ENCODE peak calls at places on chromosome 7, in nine cellular contexts. One of them, this sample, is unnamed.

GRCh38 chr7:22860784-22861482 is 38.3 kb upstream of the TOMM7 start:
- DNase-seq in SHP77: no peak
- DNase-seq in lower lobe of right lung: no peak
- DNase-seq in iris pigment epithelial cell: no peak
- DNase-seq in NCI-H2081: no peak
- DNase-seq in NAMALWA: peak
- DNase-seq in lung: no peak
- DNase-seq in stimulated activated naive CD8-positive, alpha-beta T cell treated with anti-CD3 and anti-CD28 coated beads, Interleukin-15, Interleukin-2, amounts not matched to agents 100 U/mL and 50 U/mL, for 24 hours: peak
- DNase-seq in cardiac muscle cell: no peak
- DNase-seq in this sample: no peak

GRCh38 chr7:141702047-141702567 is at the start of gene DENND11:
- DNase-seq in SHP77: no peak
- DNase-seq in lower lobe of right lung: peak
- DNase-seq in iris pigment epithelial cell: peak
- DNase-seq in NCI-H2081: peak
- DNase-seq in NAMALWA: peak
- DNase-seq in lung: peak
- DNase-seq in stimulated activated naive CD8-positive, alpha-beta T cell treated with anti-CD3 and anti-CD28 coated beads, Interleukin-15, Interleukin-2, amounts not matched to agents 100 U/mL and 50 U/mL, for 24 hours: peak
- DNase-seq in cardiac muscle cell: peak
- DNase-seq in this sample: peak

GRCh38 chr7:142802301-142802700 is 31.5 kb downstream of the PRSS2 start:
- DNase-seq in SHP77: no peak
- DNase-seq in lower lobe of right lung: no peak
- DNase-seq in iris pigment epithelial cell: no peak
- DNase-seq in NCI-H2081: no peak
- DNase-seq in NAMALWA: no peak
- DNase-seq in lung: no peak
- DNase-seq in stimulated activated naive CD8-positive, alpha-beta T cell treated with anti-CD3 and anti-CD28 coated beads, Interleukin-15, Interleukin-2, amounts not matched to agents 100 U/mL and 50 U/mL, for 24 hours: no peak
- DNase-seq in cardiac muscle cell: no peak
- DNase-seq in this sample: no peak

GRCh38 chr7:90723866-90724265 is 127.7 kb downstream of the CDK14 start:
- DNase-seq in SHP77: no peak
- DNase-seq in lower lobe of right lung: no peak
- DNase-seq in iris pigment epithelial cell: no peak
- DNase-seq in NCI-H2081: no peak
- DNase-seq in NAMALWA: peak
- DNase-seq in lung: no peak
- DNase-seq in stimulated activated naive CD8-positive, alpha-beta T cell treated with anti-CD3 and anti-CD28 coated beads, Interleukin-15, Interleukin-2, amounts not matched to agents 100 U/mL and 50 U/mL, for 24 hours: no peak
- DNase-seq in cardiac muscle cell: no peak
- DNase-seq in this sample: no peak

GRCh38 chr7:99693427-99694200 is 13.8 kb upstream of the CYP3A5 start:
- DNase-seq in SHP77: peak
- DNase-seq in lower lobe of right lung: peak
- DNase-seq in iris pigment epithelial cell: no peak
- DNase-seq in NCI-H2081: no peak
- DNase-seq in NAMALWA: no peak
- DNase-seq in lung: no peak
- DNase-seq in stimulated activated naive CD8-positive, alpha-beta T cell treated with anti-CD3 and anti-CD28 coated beads, Interleukin-15, Interleukin-2, amounts not matched to agents 100 U/mL and 50 U/mL, for 24 hours: no peak
- DNase-seq in cardiac muscle cell: peak
- DNase-seq in this sample: no peak

GRCh38 chr7:22111661-22112060 is 166.0 kb upstream of the CDCA7L start:
- DNase-seq in SHP77: no peak
- DNase-seq in lower lobe of right lung: no peak
- DNase-seq in iris pigment epithelial cell: no peak
- DNase-seq in NCI-H2081: no peak
- DNase-seq in NAMALWA: no peak
- DNase-seq in lung: no peak
- DNase-seq in stimulated activated naive CD8-positive, alpha-beta T cell treated with anti-CD3 and anti-CD28 coated beads, Interleukin-15, Interleukin-2, amounts not matched to agents 100 U/mL and 50 U/mL, for 24 hours: no peak
- DNase-seq in cardiac muscle cell: no peak
- DNase-seq in this sample: no peak

GRCh38 chr7:44172803-44173424 is 16.3 kb downstream of the GCK start:
- DNase-seq in SHP77: no peak
- DNase-seq in lower lobe of right lung: no peak
- DNase-seq in iris pigment epithelial cell: no peak
- DNase-seq in NCI-H2081: peak
- DNase-seq in NAMALWA: no peak
- DNase-seq in lung: no peak
- DNase-seq in stimulated activated naive CD8-positive, alpha-beta T cell treated with anti-CD3 and anti-CD28 coated beads, Interleukin-15, Interleukin-2, amounts not matched to agents 100 U/mL and 50 U/mL, for 24 hours: no peak
- DNase-seq in cardiac muscle cell: no peak
- DNase-seq in this sample: no peak

GRCh38 chr7:106058925-106059324 is 53.2 kb downstream of the SYPL1 start:
- DNase-seq in SHP77: no peak
- DNase-seq in lower lobe of right lung: no peak
- DNase-seq in iris pigment epithelial cell: no peak
- DNase-seq in NCI-H2081: no peak
- DNase-seq in NAMALWA: no peak
- DNase-seq in lung: no peak
- DNase-seq in stimulated activated naive CD8-positive, alpha-beta T cell treated with anti-CD3 and anti-CD28 coated beads, Interleukin-15, Interleukin-2, amounts not matched to agents 100 U/mL and 50 U/mL, for 24 hours: no peak
- DNase-seq in cardiac muscle cell: no peak
- DNase-seq in this sample: no peak

GRCh38 chr7:136938476-136938875 is 70.0 kb downstream of the CHRM2 start:
- DNase-seq in SHP77: no peak
- DNase-seq in lower lobe of right lung: no peak
- DNase-seq in iris pigment epithelial cell: no peak
- DNase-seq in NCI-H2081: no peak
- DNase-seq in NAMALWA: no peak
- DNase-seq in lung: no peak
- DNase-seq in stimulated activated naive CD8-positive, alpha-beta T cell treated with anti-CD3 and anti-CD28 coated beads, Interleukin-15, Interleukin-2, amounts not matched to agents 100 U/mL and 50 U/mL, for 24 hours: no peak
- DNase-seq in cardiac muscle cell: no peak
- DNase-seq in this sample: peak

GRCh38 chr7:34739651-34740300 is 81.8 kb downstream of the NPSR1 start:
- DNase-seq in SHP77: no peak
- DNase-seq in lower lobe of right lung: no peak
- DNase-seq in iris pigment epithelial cell: no peak
- DNase-seq in NCI-H2081: no peak
- DNase-seq in NAMALWA: peak
- DNase-seq in lung: no peak
- DNase-seq in stimulated activated naive CD8-positive, alpha-beta T cell treated with anti-CD3 and anti-CD28 coated beads, Interleukin-15, Interleukin-2, amounts not matched to agents 100 U/mL and 50 U/mL, for 24 hours: no peak
- DNase-seq in cardiac muscle cell: no peak
- DNase-seq in this sample: no peak

GRCh38 chr7:106282852-106283251 is 1.9 kb downstream of the NAMPT start:
- DNase-seq in SHP77: no peak
- DNase-seq in lower lobe of right lung: no peak
- DNase-seq in iris pigment epithelial cell: no peak
- DNase-seq in NCI-H2081: no peak
- DNase-seq in NAMALWA: no peak
- DNase-seq in lung: no peak
- DNase-seq in stimulated activated naive CD8-positive, alpha-beta T cell treated with anti-CD3 and anti-CD28 coated beads, Interleukin-15, Interleukin-2, amounts not matched to agents 100 U/mL and 50 U/mL, for 24 hours: no peak
- DNase-seq in cardiac muscle cell: no peak
- DNase-seq in this sample: no peak

GRCh38 chr7:111018960-111019835 is 71.7 kb upstream of the LRRN3 start:
- DNase-seq in SHP77: no peak
- DNase-seq in lower lobe of right lung: no peak
- DNase-seq in iris pigment epithelial cell: no peak
- DNase-seq in NCI-H2081: peak
- DNase-seq in NAMALWA: no peak
- DNase-seq in lung: no peak
- DNase-seq in stimulated activated naive CD8-positive, alpha-beta T cell treated with anti-CD3 and anti-CD28 coated beads, Interleukin-15, Interleukin-2, amounts not matched to agents 100 U/mL and 50 U/mL, for 24 hours: no peak
- DNase-seq in cardiac muscle cell: peak
- DNase-seq in this sample: no peak

GRCh38 chr7:84948632-84949031 is 238.2 kb downstream of the SEMA3D start:
- DNase-seq in SHP77: no peak
- DNase-seq in lower lobe of right lung: no peak
- DNase-seq in iris pigment epithelial cell: peak
- DNase-seq in NCI-H2081: no peak
- DNase-seq in NAMALWA: no peak
- DNase-seq in lung: no peak
- DNase-seq in stimulated activated naive CD8-positive, alpha-beta T cell treated with anti-CD3 and anti-CD28 coated beads, Interleukin-15, Interleukin-2, amounts not matched to agents 100 U/mL and 50 U/mL, for 24 hours: no peak
- DNase-seq in cardiac muscle cell: no peak
- DNase-seq in this sample: no peak

GRCh38 chr7:3879337-3880054 is 578.4 kb downstream of the SDK1 start:
- DNase-seq in SHP77: no peak
- DNase-seq in lower lobe of right lung: no peak
- DNase-seq in iris pigment epithelial cell: no peak
- DNase-seq in NCI-H2081: peak
- DNase-seq in NAMALWA: no peak
- DNase-seq in lung: no peak
- DNase-seq in stimulated activated naive CD8-positive, alpha-beta T cell treated with anti-CD3 and anti-CD28 coated beads, Interleukin-15, Interleukin-2, amounts not matched to agents 100 U/mL and 50 U/mL, for 24 hours: no peak
- DNase-seq in cardiac muscle cell: no peak
- DNase-seq in this sample: no peak

GRCh38 chr7:157896774-157897555 is 560.2 kb downstream of the DNAJB6 start:
- DNase-seq in SHP77: no peak
- DNase-seq in lower lobe of right lung: no peak
- DNase-seq in iris pigment epithelial cell: no peak
- DNase-seq in NCI-H2081: no peak
- DNase-seq in NAMALWA: no peak
- DNase-seq in lung: no peak
- DNase-seq in stimulated activated naive CD8-positive, alpha-beta T cell treated with anti-CD3 and anti-CD28 coated beads, Interleukin-15, Interleukin-2, amounts not matched to agents 100 U/mL and 50 U/mL, for 24 hours: no peak
- DNase-seq in cardiac muscle cell: no peak
- DNase-seq in this sample: peak

GRCh38 chr7:1030444-1031070 is 13.8 kb upstream of the GPR146 start:
- DNase-seq in SHP77: peak
- DNase-seq in lower lobe of right lung: no peak
- DNase-seq in iris pigment epithelial cell: no peak
- DNase-seq in NCI-H2081: no peak
- DNase-seq in NAMALWA: peak
- DNase-seq in lung: no peak
- DNase-seq in stimulated activated naive CD8-positive, alpha-beta T cell treated with anti-CD3 and anti-CD28 coated beads, Interleukin-15, Interleukin-2, amounts not matched to agents 100 U/mL and 50 U/mL, for 24 hours: no peak
- DNase-seq in cardiac muscle cell: no peak
- DNase-seq in this sample: peak

GRCh38 chr7:101636822-101637623 is 7.9 kb upstream of the MYL10 start:
- DNase-seq in SHP77: no peak
- DNase-seq in lower lobe of right lung: no peak
- DNase-seq in iris pigment epithelial cell: no peak
- DNase-seq in NCI-H2081: peak
- DNase-seq in NAMALWA: no peak
- DNase-seq in lung: no peak
- DNase-seq in stimulated activated naive CD8-positive, alpha-beta T cell treated with anti-CD3 and anti-CD28 coated beads, Interleukin-15, Interleukin-2, amounts not matched to agents 100 U/mL and 50 U/mL, for 24 hours: no peak
- DNase-seq in cardiac muscle cell: no peak
- DNase-seq in this sample: no peak

GRCh38 chr7:64643567-64643966 is 22.4 kb upstream of the ZNF107 start:
- DNase-seq in SHP77: no peak
- DNase-seq in lower lobe of right lung: no peak
- DNase-seq in iris pigment epithelial cell: no peak
- DNase-seq in NCI-H2081: no peak
- DNase-seq in NAMALWA: no peak
- DNase-seq in lung: no peak
- DNase-seq in stimulated activated naive CD8-positive, alpha-beta T cell treated with anti-CD3 and anti-CD28 coated beads, Interleukin-15, Interleukin-2, amounts not matched to agents 100 U/mL and 50 U/mL, for 24 hours: no peak
- DNase-seq in cardiac muscle cell: no peak
- DNase-seq in this sample: no peak

This sample was measured in kidney.